ENCODE peak calls at places on chromosomes 11 and 22, in ten cellular contexts. One of them, this sample, is unnamed.

GRCh38 chr11:48170840-48171233 is 45.8 kb upstream of the OR4B1 start:
- DNase-seq in cardiac muscle cell: no peak
- DNase-seq in CD8-positive, alpha-beta T cell: no peak
- DNase-seq in A549: no peak
- DNase-seq in caudate nucleus: no peak
- DNase-seq in CD4-positive, alpha-beta T cell: no peak
- DNase-seq in endodermal cell: no peak
- DNase-seq in colonic mucosa: no peak
- DNase-seq in coronary artery: no peak
- DNase-seq in left lung: no peak
- DNase-seq in this sample: no peak

GRCh38 chr11:1832181-1832988 is 2.4 kb upstream of the SYT8 start:
- DNase-seq in cardiac muscle cell: peak
- DNase-seq in CD8-positive, alpha-beta T cell: peak
- DNase-seq in A549: peak
- DNase-seq in caudate nucleus: peak
- DNase-seq in CD4-positive, alpha-beta T cell: peak
- DNase-seq in endodermal cell: peak
- DNase-seq in colonic mucosa: peak
- DNase-seq in coronary artery: no peak
- DNase-seq in left lung: peak
- DNase-seq in this sample: no peak

GRCh38 chr11:113934797-113935196 is 30.2 kb downstream of the HTR3B start:
- DNase-seq in cardiac muscle cell: no peak
- DNase-seq in CD8-positive, alpha-beta T cell: no peak
- DNase-seq in A549: no peak
- DNase-seq in caudate nucleus: no peak
- DNase-seq in CD4-positive, alpha-beta T cell: no peak
- DNase-seq in endodermal cell: no peak
- DNase-seq in colonic mucosa: no peak
- DNase-seq in coronary artery: no peak
- DNase-seq in left lung: no peak
- DNase-seq in this sample: no peak

GRCh38 chr11:104705475-104706195 is 192.6 kb downstream of the CASP12 start:
- DNase-seq in cardiac muscle cell: no peak
- DNase-seq in CD8-positive, alpha-beta T cell: peak
- DNase-seq in A549: no peak
- DNase-seq in caudate nucleus: no peak
- DNase-seq in CD4-positive, alpha-beta T cell: peak
- DNase-seq in endodermal cell: no peak
- DNase-seq in colonic mucosa: peak
- DNase-seq in coronary artery: no peak
- DNase-seq in left lung: peak
- DNase-seq in this sample: no peak

GRCh38 chr22:50105529-50106100 is 15.8 kb downstream of the MOV10L1 start:
- DNase-seq in cardiac muscle cell: no peak
- DNase-seq in CD8-positive, alpha-beta T cell: no peak
- DNase-seq in A549: no peak
- DNase-seq in caudate nucleus: no peak
- DNase-seq in CD4-positive, alpha-beta T cell: no peak
- DNase-seq in endodermal cell: no peak
- DNase-seq in colonic mucosa: no peak
- DNase-seq in coronary artery: no peak
- DNase-seq in left lung: no peak
- DNase-seq in this sample: no peak

GRCh38 chr11:2903672-2904011 is 18.1 kb upstream of the CDKN1C start:
- DNase-seq in cardiac muscle cell: no peak
- DNase-seq in CD8-positive, alpha-beta T cell: no peak
- DNase-seq in A549: no peak
- DNase-seq in caudate nucleus: no peak
- DNase-seq in CD4-positive, alpha-beta T cell: no peak
- DNase-seq in endodermal cell: no peak
- DNase-seq in colonic mucosa: peak
- DNase-seq in coronary artery: no peak
- DNase-seq in left lung: no peak
- DNase-seq in this sample: no peak

GRCh38 chr11:122995526-122995925 is 13.9 kb upstream of the BSX start:
- DNase-seq in cardiac muscle cell: no peak
- DNase-seq in CD8-positive, alpha-beta T cell: no peak
- DNase-seq in A549: no peak
- DNase-seq in caudate nucleus: no peak
- DNase-seq in CD4-positive, alpha-beta T cell: no peak
- DNase-seq in endodermal cell: no peak
- DNase-seq in colonic mucosa: no peak
- DNase-seq in coronary artery: no peak
- DNase-seq in left lung: no peak
- DNase-seq in this sample: no peak

GRCh38 chr11:61075891-61076290 is 26.4 kb upstream of the CD5 start:
- DNase-seq in cardiac muscle cell: peak
- DNase-seq in CD8-positive, alpha-beta T cell: no peak
- DNase-seq in A549: peak
- DNase-seq in caudate nucleus: no peak
- DNase-seq in CD4-positive, alpha-beta T cell: no peak
- DNase-seq in endodermal cell: no peak
- DNase-seq in colonic mucosa: peak
- DNase-seq in coronary artery: no peak
- DNase-seq in left lung: peak
- DNase-seq in this sample: no peak

GRCh38 chr22:27420817-27421361 is 380.7 kb downstream of the MN1 start:
- DNase-seq in cardiac muscle cell: no peak
- DNase-seq in CD8-positive, alpha-beta T cell: no peak
- DNase-seq in A549: no peak
- DNase-seq in caudate nucleus: no peak
- DNase-seq in CD4-positive, alpha-beta T cell: no peak
- DNase-seq in endodermal cell: no peak
- DNase-seq in colonic mucosa: peak
- DNase-seq in coronary artery: peak
- DNase-seq in left lung: peak
- DNase-seq in this sample: no peak

GRCh38 chr11:7527029-7527428 is 13.2 kb downstream of the PPFIBP2 start:
- DNase-seq in cardiac muscle cell: no peak
- DNase-seq in CD8-positive, alpha-beta T cell: peak
- DNase-seq in A549: no peak
- DNase-seq in caudate nucleus: no peak
- DNase-seq in CD4-positive, alpha-beta T cell: peak
- DNase-seq in endodermal cell: no peak
- DNase-seq in colonic mucosa: no peak
- DNase-seq in coronary artery: no peak
- DNase-seq in left lung: no peak
- DNase-seq in this sample: no peak

GRCh38 chr22:26398741-26399153 is 30.3 kb upstream of the ASPHD2 start:
- DNase-seq in cardiac muscle cell: peak
- DNase-seq in CD8-positive, alpha-beta T cell: peak
- DNase-seq in A549: peak
- DNase-seq in caudate nucleus: no peak
- DNase-seq in CD4-positive, alpha-beta T cell: peak
- DNase-seq in endodermal cell: peak
- DNase-seq in colonic mucosa: peak
- DNase-seq in coronary artery: no peak
- DNase-seq in left lung: peak
- DNase-seq in this sample: peak

GRCh38 chr11:124746621-124747243 is 5.3 kb downstream of the VSIG2 start:
- DNase-seq in cardiac muscle cell: peak
- DNase-seq in CD8-positive, alpha-beta T cell: peak
- DNase-seq in A549: peak
- DNase-seq in caudate nucleus: no peak
- DNase-seq in CD4-positive, alpha-beta T cell: peak
- DNase-seq in endodermal cell: peak
- DNase-seq in colonic mucosa: peak
- DNase-seq in coronary artery: no peak
- DNase-seq in left lung: peak
- DNase-seq in this sample: no peak

GRCh38 chr11:17770048-17770652 is 35.6 kb downstream of the KCNC1 start:
- DNase-seq in cardiac muscle cell: peak
- DNase-seq in CD8-positive, alpha-beta T cell: no peak
- DNase-seq in A549: peak
- DNase-seq in caudate nucleus: no peak
- DNase-seq in CD4-positive, alpha-beta T cell: no peak
- DNase-seq in endodermal cell: peak
- DNase-seq in colonic mucosa: peak
- DNase-seq in coronary artery: no peak
- DNase-seq in left lung: no peak
- DNase-seq in this sample: no peak

GRCh38 chr11:20247540-20248138 is 87.4 kb upstream of the DBX1 start:
- DNase-seq in cardiac muscle cell: no peak
- DNase-seq in CD8-positive, alpha-beta T cell: no peak
- DNase-seq in A549: no peak
- DNase-seq in caudate nucleus: no peak
- DNase-seq in CD4-positive, alpha-beta T cell: no peak
- DNase-seq in endodermal cell: no peak
- DNase-seq in colonic mucosa: no peak
- DNase-seq in coronary artery: no peak
- DNase-seq in left lung: no peak
- DNase-seq in this sample: no peak

GRCh38 chr11:112289588-112290461 is 29.2 kb upstream of the PLET1 start:
- DNase-seq in cardiac muscle cell: peak
- DNase-seq in CD8-positive, alpha-beta T cell: peak
- DNase-seq in A549: peak
- DNase-seq in caudate nucleus: peak
- DNase-seq in CD4-positive, alpha-beta T cell: peak
- DNase-seq in endodermal cell: peak
- DNase-seq in colonic mucosa: peak
- DNase-seq in coronary artery: peak
- DNase-seq in left lung: peak
- DNase-seq in this sample: peak

GRCh38 chr22:31291403-31291715 is 929 bp downstream of the PIK3IP1 start:
- DNase-seq in cardiac muscle cell: no peak
- DNase-seq in CD8-positive, alpha-beta T cell: peak
- DNase-seq in A549: no peak
- DNase-seq in caudate nucleus: no peak
- DNase-seq in CD4-positive, alpha-beta T cell: no peak
- DNase-seq in endodermal cell: no peak
- DNase-seq in colonic mucosa: no peak
- DNase-seq in coronary artery: no peak
- DNase-seq in left lung: no peak
- DNase-seq in this sample: no peak

GRCh38 chr22:46275455-46276129 is 7.8 kb downstream of the TTC38 start:
- DNase-seq in cardiac muscle cell: no peak
- DNase-seq in CD8-positive, alpha-beta T cell: no peak
- DNase-seq in A549: no peak
- DNase-seq in caudate nucleus: no peak
- DNase-seq in CD4-positive, alpha-beta T cell: no peak
- DNase-seq in endodermal cell: no peak
- DNase-seq in colonic mucosa: no peak
- DNase-seq in coronary artery: no peak
- DNase-seq in left lung: no peak
- DNase-seq in this sample: no peak
- H3K27ac ChIP-seq in cardiac muscle cell: no peak
- H3K27ac ChIP-seq in CD8-positive, alpha-beta T cell: no peak
- H3K27ac ChIP-seq in A549: no peak
- H3K27ac ChIP-seq in caudate nucleus: no peak
- H3K27ac ChIP-seq in CD4-positive, alpha-beta T cell: no peak
- H3K27ac ChIP-seq in endodermal cell: no peak
- H3K27ac ChIP-seq in colonic mucosa: no peak
- H3K27ac ChIP-seq in coronary artery: no peak
- H3K27ac ChIP-seq in left lung: no peak
- H3K27ac ChIP-seq in this sample: no peak

DNA sequence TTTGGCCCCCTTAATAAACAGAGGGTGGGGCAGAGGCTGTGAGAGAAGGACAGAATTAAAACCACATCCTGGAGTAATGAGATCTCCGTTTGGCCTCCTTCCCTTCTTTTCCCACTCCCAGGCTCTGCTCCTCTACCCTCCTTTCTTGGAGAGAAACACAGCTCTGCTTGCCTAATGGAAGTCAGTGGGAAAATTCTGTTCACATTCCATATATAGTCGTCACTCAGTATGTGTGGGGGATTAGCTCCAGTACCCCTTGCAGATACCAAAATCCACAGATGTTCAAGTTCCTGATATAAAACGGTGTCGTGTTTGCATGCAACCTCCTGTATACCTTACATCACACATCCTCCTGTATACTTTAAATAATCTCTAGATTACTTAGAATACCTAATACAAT is 37.6 kb upstream of the THY1 start:
- DNase-seq in cardiac muscle cell: no peak
- DNase-seq in CD8-positive, alpha-beta T cell: no peak
- DNase-seq in A549: no peak
- DNase-seq in caudate nucleus: no peak
- DNase-seq in CD4-positive, alpha-beta T cell: no peak
- DNase-seq in endodermal cell: no peak
- DNase-seq in colonic mucosa: no peak
- DNase-seq in coronary artery: no peak
- DNase-seq in left lung: no peak
- DNase-seq in this sample: no peak
- H3K27ac ChIP-seq in cardiac muscle cell: peak
- H3K27ac ChIP-seq in CD8-positive, alpha-beta T cell: no peak
- H3K27ac ChIP-seq in A549: no peak
- H3K27ac ChIP-seq in caudate nucleus: no peak
- H3K27ac ChIP-seq in CD4-positive, alpha-beta T cell: no peak
- H3K27ac ChIP-seq in endodermal cell: no peak
- H3K27ac ChIP-seq in colonic mucosa: no peak
- H3K27ac ChIP-seq in coronary artery: no peak
- H3K27ac ChIP-seq in left lung: no peak
- H3K27ac ChIP-seq in this sample: no peak

GRCh38 chr11:46302866-46303265 is 25.4 kb downstream of the CREB3L1 start:
- DNase-seq in cardiac muscle cell: no peak
- DNase-seq in CD8-positive, alpha-beta T cell: no peak
- DNase-seq in A549: no peak
- DNase-seq in caudate nucleus: no peak
- DNase-seq in CD4-positive, alpha-beta T cell: no peak
- DNase-seq in endodermal cell: no peak
- DNase-seq in colonic mucosa: no peak
- DNase-seq in coronary artery: no peak
- DNase-seq in left lung: no peak
- DNase-seq in this sample: no peak
- H3K27ac ChIP-seq in cardiac muscle cell: no peak
- H3K27ac ChIP-seq in CD8-positive, alpha-beta T cell: no peak
- H3K27ac ChIP-seq in A549: no peak
- H3K27ac ChIP-seq in caudate nucleus: no peak
- H3K27ac ChIP-seq in CD4-positive, alpha-beta T cell: no peak
- H3K27ac ChIP-seq in endodermal cell: no peak
- H3K27ac ChIP-seq in colonic mucosa: no peak
- H3K27ac ChIP-seq in coronary artery: no peak
- H3K27ac ChIP-seq in left lung: no peak
- H3K27ac ChIP-seq in this sample: no peak

GRCh38 chr11:92702037-92702436 is 267.4 kb upstream of the MTNR1B start:
- DNase-seq in cardiac muscle cell: no peak
- DNase-seq in CD8-positive, alpha-beta T cell: no peak
- DNase-seq in A549: no peak
- DNase-seq in caudate nucleus: no peak
- DNase-seq in CD4-positive, alpha-beta T cell: no peak
- DNase-seq in endodermal cell: no peak
- DNase-seq in colonic mucosa: no peak
- DNase-seq in coronary artery: no peak
- DNase-seq in left lung: no peak
- DNase-seq in this sample: no peak
- H3K27ac ChIP-seq in cardiac muscle cell: no peak
- H3K27ac ChIP-seq in CD8-positive, alpha-beta T cell: no peak
- H3K27ac ChIP-seq in A549: no peak
- H3K27ac ChIP-seq in caudate nucleus: no peak
- H3K27ac ChIP-seq in CD4-positive, alpha-beta T cell: no peak
- H3K27ac ChIP-seq in endodermal cell: no peak
- H3K27ac ChIP-seq in colonic mucosa: no peak
- H3K27ac ChIP-seq in coronary artery: no peak
- H3K27ac ChIP-seq in left lung: no peak
- H3K27ac ChIP-seq in this sample: no peak